ENCODE peak calls at places on chromosomes 16 and 17, in eight cellular contexts. N is left cardiac atrium, C is HS-27A, Q is RCC 7860, K is EL, J is colonic mucosa, Z is NCI-H187, U is substantia nigra. B is an unnamed sample.

GRCh38 chr17:78272181-78272913 is 40.9 kb downstream of the TMEM235 start:
- DNase-seq in J (peak; percentile 70), U (no peak), Z (no peak), C (no peak), K (no peak), Q (no peak), N (peak; percentile 67), B (peak; percentile 98)

GRCh38 chr16:84585886-84586285 is 32.0 kb downstream of the COTL1 start:
- DNase-seq in Q (no peak), J (no peak), C (no peak), U (peak; percentile 62), K (no peak), Z (no peak), N (no peak), B (peak; percentile 65)

GRCh38 chr17:44065668-44066203 is 735 bp downstream of the LSM12 start:
- DNase-seq in Z (no peak), C (no peak), K (no peak), Q (no peak), U (no peak), J (no peak), N (no peak), B (peak; percentile 8)

GRCh38 chr17:7383742-7384488 is 3.0 kb downstream of the TNK1 start:
- DNase-seq in U (no peak), K (peak; percentile 38), Q (no peak), J (no peak), Z (peak; percentile 21), N (peak; percentile 62), C (no peak), B (no peak)

GRCh38 chr17:1110524-1110843 is 69.3 kb downstream of the ABR start:
- DNase-seq in K (no peak), C (no peak), U (no peak), Z (no peak), N (no peak), Q (no peak), J (no peak), B (no peak)

GRCh38 chr17:45227101-45227591 is 5.5 kb downstream of the FMNL1 start:
- DNase-seq in K (no peak), Z (no peak), C (no peak), U (no peak), Q (no peak), J (peak; percentile 40), N (no peak), B (no peak)

GRCh38 chr17:76458580-76459490 is 5.9 kb upstream of the UBE2O start:
- DNase-seq in U (no peak), J (peak; percentile 56), K (peak; percentile 63), C (no peak), N (peak; percentile 56), Q (peak; percentile 48), Z (no peak), B (peak; percentile 84)

GRCh38 chr16:30010817-30011504 is at the start of gene DOC2A:
- DNase-seq in U (no peak), C (no peak), N (no peak), Q (no peak), J (no peak), K (no peak), Z (no peak), B (no peak)

GRCh38 chr17:82915010-82915696 is 75.3 kb upstream of the ZNF750 start:
- DNase-seq in N (no peak), U (no peak), Z (no peak), K (no peak), J (no peak), Q (no peak), C (no peak), B (no peak)

GRCh38 chr16:86894925-86895324 is 316.6 kb downstream of the FOXL1 start:
- DNase-seq in Z (no peak), C (no peak), U (no peak), K (no peak), N (no peak), J (no peak), Q (no peak), B (no peak)

GRCh38 chr16:2019500-2019899 is at the start of gene NPW:
- DNase-seq in Z (no peak), J (no peak), Q (no peak), C (no peak), N (no peak), K (no peak), U (no peak), B (no peak)

GRCh38 chr17:45942284-45942683 is 47.9 kb downstream of the MAPT start:
- DNase-seq in K (peak; percentile 41), U (peak; percentile 98), C (no peak), J (no peak), Z (no peak), Q (no peak), N (peak; percentile 79), B (peak; percentile 88)

GRCh38 chr17:64617125-64617780 is 44.9 kb downstream of the SMURF2 start:
- DNase-seq in Z (no peak), U (no peak), J (no peak), C (no peak), N (no peak), Q (no peak), K (peak; percentile 43), B (no peak)

GRCh38 chr17:72136692-72137550 is 16.1 kb downstream of the SOX9 start:
- DNase-seq in J (no peak), K (peak; percentile 74), N (no peak), Z (no peak), Q (peak; percentile 69), C (no peak), U (no peak), B (no peak)